ENCODE peak calls at places on chromosomes 11 and 22, in six cellular contexts. S is GM10248, O is tibial nerve, Y is lower lobe of right lung, I is H1, D is choroid plexus epithelial cell. G is an unnamed sample.

GRCh38 chr11:97880209-97880608 is 1140.5 kb upstream of the CNTN5 start:
- DNase-seq in S (no peak), O (no peak), Y (no peak), I (no peak), D (no peak), G (no peak)

GRCh38 chr22:19597399-19597735 is 73.2 kb upstream of the CLDN5 start:
- DNase-seq in S (no peak), O (no peak), Y (no peak), I (no peak), D (no peak), G (no peak)

GRCh38 chr11:126416542-126417090 is 61.1 kb downstream of the ST3GAL4 start:
- DNase-seq in S (peak; percentile 84), O (peak; percentile 80), Y (peak; percentile 92), I (peak; percentile 63), D (peak; percentile 89), G (peak; percentile 55)

GRCh38 chr11:74493816-74494630 is 499 bp upstream of the LIPT2 start:
- DNase-seq in S (no peak), O (no peak), Y (no peak), I (no peak), D (no peak), G (no peak)

GRCh38 chr11:121482231-121483129 is 29.7 kb upstream of the SORL1-AS1 start:
- DNase-seq in S (peak; percentile 51), O (no peak), Y (no peak), I (no peak), D (no peak), G (no peak)

GRCh38 chr22:30206964-30207363 is 39.6 kb downstream of the LIF start:
- DNase-seq in S (no peak), O (no peak), Y (no peak), I (no peak), D (peak; percentile 97), G (no peak)

GRCh38 chr11:120574881-120575280 is 63.3 kb downstream of the GRIK4 start:
- DNase-seq in S (no peak), O (no peak), Y (no peak), I (no peak), D (no peak), G (no peak)

GRCh38 chr11:119433369-119433749 is 10.4 kb upstream of the THY1 start:
- DNase-seq in S (no peak), O (no peak), Y (no peak), I (no peak), D (no peak), G (no peak)

GRCh38 chr11:131656179-131656838 is 285.9 kb downstream of the NTM start:
- DNase-seq in S (no peak), O (no peak), Y (no peak), I (peak; percentile 71), D (no peak), G (no peak)

GRCh38 chr22:44202261-44202789 is 21.6 kb downstream of the PARVG start:
- DNase-seq in S (no peak), O (no peak), Y (no peak), I (no peak), D (peak; percentile 81), G (no peak)

GRCh38 chr11:10878408-10879214 is 20.8 kb upstream of the ZBED5 start:
- DNase-seq in S (peak; percentile 39), O (no peak), Y (no peak), I (no peak), D (peak; percentile 89), G (no peak)
- TF ChIP-seq CTCF in S (peak; percentile 38), O (peak; percentile 61), Y (peak; percentile 70), I (peak; percentile 60), D (peak; percentile 87), G (peak; percentile 52)

GRCh38 chr11:114288139-114288538 is 8.1 kb upstream of the NNMT start:
- DNase-seq in S (no peak), O (no peak), Y (no peak), I (no peak), D (no peak), G (no peak)

GRCh38 chr11:114291381-114291780 is 4.8 kb upstream of the NNMT start:
- DNase-seq in S (no peak), O (no peak), Y (no peak), I (no peak), D (peak; percentile 94), G (no peak)

GRCh38 chr11:114290503-114291239 is 5.5 kb upstream of the NNMT start:
- DNase-seq in S (no peak), O (no peak), Y (no peak), I (no peak), D (peak; percentile 66), G (no peak)

GRCh38 chr11:114291847-114292680 is 4.1 kb upstream of the NNMT start:
- DNase-seq in S (no peak), O (no peak), Y (no peak), I (no peak), D (peak; percentile 94), G (no peak)

DNA sequence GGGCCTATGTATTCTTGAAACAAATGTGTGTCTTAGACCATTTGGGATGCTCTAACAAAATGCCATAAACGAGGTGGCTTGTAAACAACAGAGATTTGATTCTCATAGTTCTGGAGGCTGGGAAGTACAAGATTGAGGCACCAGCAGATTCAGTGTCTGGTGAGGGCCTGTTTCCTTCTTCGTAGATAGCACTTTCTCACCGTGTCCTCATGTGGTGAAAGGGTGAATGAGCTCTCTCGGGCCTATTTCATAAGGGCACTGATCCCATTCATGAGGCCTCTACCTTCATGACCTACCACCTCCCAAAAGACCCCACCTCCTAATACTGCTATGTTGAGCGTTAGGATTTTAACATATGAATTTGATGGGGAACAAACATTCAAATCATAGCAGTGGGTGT is 6.4 kb upstream of the NNMT start:
- DNase-seq in S (no peak), O (no peak), Y (no peak), I (no peak), D (no peak), G (no peak)
- TF ChIP-seq CTCF in S (no peak), O (no peak), Y (no peak), I (no peak), D (no peak), G (no peak)

GRCh38 chr22:23386245-23386631 is 193.9 kb downstream of the IGLL1 start:
- DNase-seq in S (no peak), O (no peak), Y (no peak), I (no peak), D (no peak), G (no peak)
- TF ChIP-seq CTCF in S (no peak), O (no peak), Y (no peak), I (no peak), D (no peak), G (no peak)

GRCh38 chr11:76236092-76237026 is 30.1 kb upstream of the WNT11 start:
- DNase-seq in S (peak; percentile 67), O (no peak), Y (peak; percentile 72), I (peak; percentile 88), D (peak; percentile 31), G (no peak)

GRCh38 chr11:76239483-76240142 is 33.3 kb upstream of the WNT11 start:
- DNase-seq in S (no peak), O (no peak), Y (peak; percentile 38), I (no peak), D (no peak), G (no peak)

GRCh38 chr11:76238551-76238950 is 32.2 kb upstream of the WNT11 start:
- DNase-seq in S (no peak), O (no peak), Y (no peak), I (no peak), D (no peak), G (no peak)

GRCh38 chr11:76237041-76237649 is 30.8 kb upstream of the WNT11 start:
- DNase-seq in S (no peak), O (no peak), Y (no peak), I (no peak), D (no peak), G (no peak)

DNA sequence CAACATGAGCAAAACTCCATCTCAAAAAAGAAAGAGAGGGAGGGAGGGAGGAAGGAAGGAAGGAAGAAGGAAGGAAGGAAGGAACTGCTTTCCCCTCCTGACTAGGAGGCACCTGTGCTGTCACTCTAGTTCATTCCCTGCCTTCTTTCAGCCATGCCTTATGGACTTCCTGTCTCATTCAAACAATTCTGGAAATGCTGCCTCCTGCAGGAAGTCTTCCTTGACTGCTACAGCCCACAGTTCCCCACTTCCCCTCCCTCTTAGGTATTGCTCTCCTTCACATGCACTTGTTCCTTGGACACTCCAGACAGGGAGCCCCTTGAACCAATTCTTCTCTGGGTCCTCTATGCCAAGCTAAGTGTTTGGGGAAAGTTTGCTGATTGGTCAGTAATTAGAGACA is 31.6 kb upstream of the WNT11 start:
- DNase-seq in S (no peak), O (no peak), Y (no peak), I (no peak), D (no peak), G (no peak)
- TF ChIP-seq CTCF in S (no peak), O (no peak), Y (peak; percentile 16), I (peak; percentile 41), D (no peak), G (peak; percentile 2)

DNA sequence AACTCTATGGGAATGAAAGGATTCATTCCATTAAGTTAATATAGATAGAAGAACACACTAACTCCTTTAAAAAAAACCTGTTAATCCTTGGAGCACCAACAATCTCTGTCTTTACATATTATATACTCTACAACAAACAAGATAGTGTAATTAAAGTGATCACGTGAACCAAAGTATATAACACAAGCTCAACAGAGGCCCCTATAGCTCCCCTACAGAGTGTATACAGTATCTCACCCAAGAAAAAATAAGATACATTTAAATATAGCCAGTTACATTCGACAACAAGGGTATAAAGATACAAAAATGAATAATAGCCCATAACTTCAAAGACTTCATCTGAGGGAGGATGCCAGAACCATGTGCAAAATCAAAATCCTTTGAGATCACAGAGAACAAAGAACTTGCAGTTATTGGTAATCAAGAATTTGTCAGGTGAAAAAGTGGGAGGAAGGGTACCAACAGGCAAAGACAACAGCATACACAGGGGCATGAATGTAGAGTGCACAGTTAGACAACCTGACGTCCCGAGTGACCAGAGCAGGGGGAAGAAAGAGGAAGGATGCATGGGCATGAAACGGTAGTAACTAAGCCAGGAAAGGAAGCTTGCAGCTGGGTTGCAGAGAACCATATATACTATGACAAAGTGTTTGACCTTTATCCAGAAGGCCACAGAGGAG is 4.7 kb downstream of the FCHSD2 start:
- DNase-seq in S (no peak), O (no peak), Y (no peak), I (no peak), D (no peak), G (no peak)
- TF ChIP-seq CTCF in S (no peak), O (no peak), Y (no peak), I (no peak), D (no peak), G (no peak)

DNA sequence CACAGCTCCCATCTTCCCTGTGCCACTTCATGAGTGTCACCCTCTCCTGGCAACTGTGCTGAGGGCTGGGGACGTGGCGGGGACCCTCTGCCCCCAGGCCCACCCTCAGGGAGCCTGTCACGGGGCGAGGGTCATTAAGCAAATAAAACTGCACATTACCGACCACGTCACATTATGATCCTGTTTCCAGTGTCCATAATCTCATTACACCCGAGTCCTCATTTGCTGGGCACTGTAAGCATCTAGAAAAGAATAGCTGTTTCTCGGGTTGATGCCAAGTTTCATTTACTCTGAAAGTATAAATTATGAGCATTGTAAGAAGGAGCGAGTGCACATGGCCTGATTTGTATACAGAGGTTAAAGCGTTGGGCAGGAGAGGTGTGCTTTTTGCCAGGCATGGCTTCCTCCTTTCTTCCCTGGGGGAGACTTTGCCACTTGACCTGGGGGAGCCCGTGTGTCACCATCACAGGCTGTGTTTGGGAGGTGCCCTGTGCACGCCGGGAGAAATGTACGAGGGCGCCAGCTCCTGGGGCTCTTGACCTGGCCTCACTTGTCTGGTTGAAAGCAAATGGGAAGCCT is 50.5 kb downstream of the LRP5 start:
- DNase-seq in S (no peak), O (no peak), Y (no peak), I (no peak), D (no peak), G (no peak)
- TF ChIP-seq CTCF in S (no peak), O (no peak), Y (no peak), I (no peak), D (no peak), G (no peak)